ENCODE peak calls at places on chromosomes 12 and 14, in six cellular contexts. One of them, this sample, is unnamed.

GRCh38 chr12:19652391-19652790 is 213.1 kb downstream of the AEBP2 start:
- DNase-seq in neural crest cell: no peak
- DNase-seq in GM20000: no peak
- DNase-seq in mammary epithelial cell: no peak
- DNase-seq in body of pancreas: no peak
- DNase-seq in adrenal gland: no peak
- DNase-seq in this sample: no peak

GRCh38 chr12:29430699-29431044 is 49.7 kb upstream of the ERGIC2 start:
- DNase-seq in neural crest cell: no peak
- DNase-seq in GM20000: no peak
- DNase-seq in mammary epithelial cell: no peak
- DNase-seq in body of pancreas: peak; percentile 20
- DNase-seq in adrenal gland: no peak
- DNase-seq in this sample: no peak

GRCh38 chr12:19561411-19561961 is 122.2 kb downstream of the AEBP2 start:
- DNase-seq in neural crest cell: no peak
- DNase-seq in GM20000: no peak
- DNase-seq in mammary epithelial cell: no peak
- DNase-seq in body of pancreas: no peak
- DNase-seq in adrenal gland: no peak
- DNase-seq in this sample: no peak

GRCh38 chr14:32201816-32202467 is at the start of gene RNU6-7:
- DNase-seq in neural crest cell: no peak
- DNase-seq in GM20000: no peak
- DNase-seq in mammary epithelial cell: peak; percentile 15
- DNase-seq in body of pancreas: peak; percentile 29
- DNase-seq in adrenal gland: peak; percentile 30
- DNase-seq in this sample: no peak

GRCh38 chr14:99363051-99363450 is 91.1 kb upstream of the BCL11B start:
- DNase-seq in neural crest cell: no peak
- DNase-seq in GM20000: no peak
- DNase-seq in mammary epithelial cell: no peak
- DNase-seq in body of pancreas: no peak
- DNase-seq in adrenal gland: no peak
- DNase-seq in this sample: no peak

GRCh38 chr12:78171082-78171481 is 340.4 kb downstream of the NAV3 start:
- DNase-seq in neural crest cell: no peak
- DNase-seq in GM20000: no peak
- DNase-seq in mammary epithelial cell: no peak
- DNase-seq in body of pancreas: no peak
- DNase-seq in adrenal gland: no peak
- DNase-seq in this sample: no peak

GRCh38 chr14:94021001-94021400 is 5.1 kb upstream of the OTUB2 start:
- DNase-seq in neural crest cell: no peak
- DNase-seq in GM20000: no peak
- DNase-seq in mammary epithelial cell: peak; percentile 73
- DNase-seq in body of pancreas: no peak
- DNase-seq in adrenal gland: no peak
- DNase-seq in this sample: no peak

GRCh38 chr12:95942106-95942531 is 295 bp downstream of the CCDC38 start:
- DNase-seq in neural crest cell: no peak
- DNase-seq in GM20000: no peak
- DNase-seq in mammary epithelial cell: no peak
- DNase-seq in body of pancreas: no peak
- DNase-seq in adrenal gland: no peak
- DNase-seq in this sample: no peak

GRCh38 chr12:22684526-22685118 is 59.7 kb downstream of the ETNK1 start:
- DNase-seq in neural crest cell: no peak
- DNase-seq in GM20000: peak; percentile 13
- DNase-seq in mammary epithelial cell: peak; percentile 14
- DNase-seq in body of pancreas: no peak
- DNase-seq in adrenal gland: no peak
- DNase-seq in this sample: no peak

GRCh38 chr12:44000309-44000952 is 164.6 kb downstream of the TMEM117 start:
- DNase-seq in neural crest cell: peak; percentile 7
- DNase-seq in GM20000: peak; percentile 49
- DNase-seq in mammary epithelial cell: peak; percentile 72
- DNase-seq in body of pancreas: peak; percentile 14
- DNase-seq in adrenal gland: no peak
- DNase-seq in this sample: no peak

GRCh38 chr12:30700216-30700900 is 4.7 kb upstream of the IPO8 start:
- DNase-seq in neural crest cell: no peak
- DNase-seq in GM20000: no peak
- DNase-seq in mammary epithelial cell: no peak
- DNase-seq in body of pancreas: no peak
- DNase-seq in adrenal gland: no peak
- DNase-seq in this sample: no peak

GRCh38 chr12:64255249-64255648 is 33.2 kb upstream of the KICS2 start:
- DNase-seq in neural crest cell: no peak
- DNase-seq in GM20000: no peak
- DNase-seq in mammary epithelial cell: no peak
- DNase-seq in body of pancreas: no peak
- DNase-seq in adrenal gland: no peak
- DNase-seq in this sample: no peak

GRCh38 chr12:114018669-114019068 is 52.5 kb upstream of the RBM19 start:
- DNase-seq in neural crest cell: no peak
- DNase-seq in GM20000: no peak
- DNase-seq in mammary epithelial cell: peak; percentile 0
- DNase-seq in body of pancreas: no peak
- DNase-seq in adrenal gland: no peak
- DNase-seq in this sample: no peak

GRCh38 chr12:117516034-117516433 is 154.6 kb upstream of the NOS1 start:
- DNase-seq in neural crest cell: no peak
- DNase-seq in GM20000: no peak
- DNase-seq in mammary epithelial cell: no peak
- DNase-seq in body of pancreas: no peak
- DNase-seq in adrenal gland: no peak
- DNase-seq in this sample: no peak

GRCh38 chr12:54572881-54573280 is 15.6 kb downstream of the PPP1R1A start:
- DNase-seq in neural crest cell: no peak
- DNase-seq in GM20000: no peak
- DNase-seq in mammary epithelial cell: no peak
- DNase-seq in body of pancreas: no peak
- DNase-seq in adrenal gland: no peak
- DNase-seq in this sample: no peak

GRCh38 chr12:116478243-116478773 is 80.9 kb upstream of the MAP1LC3B2 start:
- DNase-seq in neural crest cell: no peak
- DNase-seq in GM20000: no peak
- DNase-seq in mammary epithelial cell: no peak
- DNase-seq in body of pancreas: no peak
- DNase-seq in adrenal gland: no peak
- DNase-seq in this sample: no peak

GRCh38 chr12:80015660-80016059 is 80.8 kb upstream of the PPP1R12A start:
- DNase-seq in neural crest cell: no peak
- DNase-seq in GM20000: no peak
- DNase-seq in mammary epithelial cell: no peak
- DNase-seq in body of pancreas: no peak
- DNase-seq in adrenal gland: no peak
- DNase-seq in this sample: no peak

GRCh38 chr14:65156568-65157366 is 54.5 kb upstream of the MAX start:
- DNase-seq in neural crest cell: no peak
- DNase-seq in GM20000: peak; percentile 51
- DNase-seq in mammary epithelial cell: peak; percentile 38
- DNase-seq in body of pancreas: no peak
- DNase-seq in adrenal gland: no peak
- DNase-seq in this sample: no peak

GRCh38 chr12:51196547-51196946 is 21.3 kb downstream of the POU6F1 start:
- DNase-seq in neural crest cell: no peak
- DNase-seq in GM20000: peak; percentile 8
- DNase-seq in mammary epithelial cell: no peak
- DNase-seq in body of pancreas: no peak
- DNase-seq in adrenal gland: no peak
- DNase-seq in this sample: no peak

GRCh38 chr14:91778217-91778616 is 46.3 kb upstream of the CATSPERB start:
- DNase-seq in neural crest cell: no peak
- DNase-seq in GM20000: no peak
- DNase-seq in mammary epithelial cell: no peak
- DNase-seq in body of pancreas: no peak
- DNase-seq in adrenal gland: no peak
- DNase-seq in this sample: no peak

GRCh38 chr12:16417058-16417457 is 69.6 kb downstream of the MGST1 start:
- DNase-seq in neural crest cell: no peak
- DNase-seq in GM20000: no peak
- DNase-seq in mammary epithelial cell: no peak
- DNase-seq in body of pancreas: no peak
- DNase-seq in adrenal gland: no peak
- DNase-seq in this sample: no peak

GRCh38 chr14:103496776-103497175 is 25.9 kb downstream of the CKB start:
- DNase-seq in neural crest cell: no peak
- DNase-seq in GM20000: no peak
- DNase-seq in mammary epithelial cell: no peak
- DNase-seq in body of pancreas: no peak
- DNase-seq in adrenal gland: no peak
- DNase-seq in this sample: no peak

GRCh38 chr12:118035194-118036041 is 18.9 kb downstream of the RFC5 start:
- DNase-seq in neural crest cell: no peak
- DNase-seq in GM20000: peak; percentile 61
- DNase-seq in mammary epithelial cell: no peak
- DNase-seq in body of pancreas: no peak
- DNase-seq in adrenal gland: no peak
- DNase-seq in this sample: no peak

GRCh38 chr12:34406228-34406995 is 384.1 kb downstream of the ALG10 start:
- DNase-seq in neural crest cell: no peak
- DNase-seq in GM20000: peak; percentile 0
- DNase-seq in mammary epithelial cell: no peak
- DNase-seq in body of pancreas: peak; percentile 2
- DNase-seq in adrenal gland: peak; percentile 1
- DNase-seq in this sample: peak; percentile 8

DNA sequence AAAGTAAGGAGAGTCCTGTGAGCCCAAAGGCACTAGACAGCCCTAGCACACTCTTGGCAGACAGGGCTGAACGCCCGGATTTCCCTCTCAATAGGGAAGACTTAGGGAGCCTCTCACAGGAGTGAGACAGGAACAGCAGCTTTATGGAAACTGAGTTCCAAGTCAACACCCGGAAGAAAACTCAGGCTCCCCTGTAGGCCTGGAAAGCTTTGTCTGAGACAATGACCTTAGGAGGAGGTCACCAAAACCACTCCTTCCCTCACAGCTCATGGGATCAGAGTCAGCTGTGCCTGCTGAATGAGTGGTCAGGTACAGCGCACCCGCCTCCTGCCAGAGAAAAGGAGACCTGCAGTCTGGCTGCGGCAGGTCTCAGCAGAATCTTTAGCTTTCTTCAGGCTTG is 229.5 kb downstream of the CACNA1C start:
- DNase-seq in neural crest cell: no peak
- DNase-seq in GM20000: no peak
- DNase-seq in mammary epithelial cell: no peak
- DNase-seq in body of pancreas: no peak
- DNase-seq in adrenal gland: no peak
- DNase-seq in this sample: no peak
- TF ChIP-seq CTCF in neural crest cell: no peak
- TF ChIP-seq CTCF in GM20000: no peak
- TF ChIP-seq CTCF in mammary epithelial cell: no peak
- TF ChIP-seq CTCF in body of pancreas: no peak
- TF ChIP-seq CTCF in adrenal gland: no peak
- TF ChIP-seq CTCF in this sample: no peak

GRCh38 chr12:103586132-103586531 is 941 bp upstream of the STAB2 start:
- DNase-seq in neural crest cell: no peak
- DNase-seq in GM20000: no peak
- DNase-seq in mammary epithelial cell: no peak
- DNase-seq in body of pancreas: no peak
- DNase-seq in adrenal gland: no peak
- DNase-seq in this sample: no peak
- TF ChIP-seq CTCF in neural crest cell: no peak
- TF ChIP-seq CTCF in GM20000: no peak
- TF ChIP-seq CTCF in mammary epithelial cell: no peak
- TF ChIP-seq CTCF in body of pancreas: no peak
- TF ChIP-seq CTCF in adrenal gland: peak; percentile 8
- TF ChIP-seq CTCF in this sample: no peak

DNA sequence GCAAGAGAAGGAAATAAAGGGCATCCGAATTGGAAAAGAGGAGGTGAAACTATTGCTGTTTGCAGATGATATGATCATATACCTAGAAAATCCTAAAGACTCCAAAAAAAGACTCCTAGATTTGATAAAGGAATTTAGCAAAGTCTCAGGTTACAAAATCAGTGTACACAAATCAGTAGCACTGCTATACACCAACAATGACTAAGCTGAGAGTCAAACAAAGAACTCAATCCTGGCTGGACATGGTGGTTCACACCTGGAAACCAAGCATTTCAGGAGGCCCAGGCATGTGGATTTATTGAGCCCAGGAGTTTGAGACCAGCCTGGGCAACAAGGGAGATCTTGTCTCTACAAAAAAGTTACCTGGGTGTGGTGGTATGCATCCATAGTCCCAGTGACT is 188.7 kb upstream of the PLXNC1 start:
- DNase-seq in neural crest cell: no peak
- DNase-seq in GM20000: no peak
- DNase-seq in mammary epithelial cell: no peak
- DNase-seq in body of pancreas: no peak
- DNase-seq in adrenal gland: no peak
- DNase-seq in this sample: no peak
- TF ChIP-seq CTCF in neural crest cell: no peak
- TF ChIP-seq CTCF in GM20000: no peak
- TF ChIP-seq CTCF in mammary epithelial cell: no peak
- TF ChIP-seq CTCF in body of pancreas: no peak
- TF ChIP-seq CTCF in adrenal gland: no peak
- TF ChIP-seq CTCF in this sample: no peak

GRCh38 chr12:115313929-115314328 is 630.0 kb upstream of the TBX3 start:
- DNase-seq in neural crest cell: no peak
- DNase-seq in GM20000: no peak
- DNase-seq in mammary epithelial cell: peak; percentile 83
- DNase-seq in body of pancreas: no peak
- DNase-seq in adrenal gland: no peak
- DNase-seq in this sample: no peak
- TF ChIP-seq CTCF in neural crest cell: no peak
- TF ChIP-seq CTCF in GM20000: no peak
- TF ChIP-seq CTCF in mammary epithelial cell: no peak
- TF ChIP-seq CTCF in body of pancreas: no peak
- TF ChIP-seq CTCF in adrenal gland: no peak
- TF ChIP-seq CTCF in this sample: no peak

DNA sequence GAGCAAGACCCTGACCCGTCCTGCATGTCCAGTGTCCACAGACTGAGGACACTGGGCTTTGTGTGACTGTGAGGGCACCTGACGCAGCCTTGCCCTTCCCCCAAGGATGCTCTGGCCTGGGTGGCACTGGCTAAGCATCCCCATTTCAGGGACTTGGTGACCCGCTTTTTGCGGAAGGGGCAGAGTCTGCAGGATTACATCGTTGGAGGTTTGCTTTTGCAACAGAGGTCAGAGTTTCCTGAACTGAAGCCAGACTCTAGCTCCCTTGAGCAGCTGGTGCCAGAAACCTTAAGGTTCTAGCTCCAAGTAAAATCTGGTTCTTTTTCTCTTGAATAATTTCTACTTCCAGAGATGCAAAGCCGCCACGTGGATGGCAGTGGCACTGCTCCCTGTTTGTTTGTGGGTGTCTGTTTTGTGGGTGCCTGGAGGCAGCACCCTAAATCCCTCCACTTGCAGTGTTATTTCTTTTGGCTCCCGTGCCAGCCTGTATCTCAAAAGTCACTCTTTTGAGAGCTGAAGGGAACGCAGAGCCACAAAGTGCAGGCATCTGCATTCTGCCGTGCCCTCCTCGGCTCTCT is 184.7 kb downstream of the TSPAN9 start:
- DNase-seq in neural crest cell: no peak
- DNase-seq in GM20000: no peak
- DNase-seq in mammary epithelial cell: no peak
- DNase-seq in body of pancreas: no peak
- DNase-seq in adrenal gland: no peak
- DNase-seq in this sample: no peak
- TF ChIP-seq CTCF in neural crest cell: no peak
- TF ChIP-seq CTCF in GM20000: no peak
- TF ChIP-seq CTCF in mammary epithelial cell: no peak
- TF ChIP-seq CTCF in body of pancreas: no peak
- TF ChIP-seq CTCF in adrenal gland: no peak
- TF ChIP-seq CTCF in this sample: no peak